ENCODE peak calls at places on chromosomes 3 and 15, in six cellular contexts. E is LoVo; G is type B pancreatic cell; R is A673; B is activated CD8-positive, alpha-beta memory T cell treated with anti-CD3 and anti-CD28 coated beads, Interleukin-2, amount 10 ng/mL, durations not matched to agents 7 days and 5 days; Y is COR-L47. S is an unnamed sample.

GRCh38 chr3:109195812-109196211 is 59.3 kb downstream of the C3orf85 start:
- DNase-seq in Y (no peak), G (no peak), B (no peak), R (no peak), E (peak; percentile 6), S (peak; percentile 20)

GRCh38 chr3:44476181-44476599 is 1.3 kb downstream of the ZNF445 start:
- DNase-seq in E (no peak), G (no peak), B (no peak), R (peak; percentile 3), Y (no peak), S (no peak)

GRCh38 chr3:4655145-4656045 is 162.2 kb downstream of the ITPR1 start:
- DNase-seq in Y (no peak), E (no peak), R (no peak), G (no peak), B (no peak), S (no peak)

GRCh38 chr3:126128504-126129407 is 44.8 kb upstream of the SLC41A3 start:
- DNase-seq in Y (no peak), G (peak; percentile 51), E (no peak), R (no peak), B (no peak), S (no peak)

GRCh38 chr3:196800742-196801141 is 61.1 kb downstream of the PAK2 start:
- DNase-seq in Y (no peak), B (no peak), E (no peak), G (no peak), R (peak; percentile 18), S (no peak)

GRCh38 chr3:183268361-183268760 is 15.3 kb downstream of the B3GNT5 start:
- DNase-seq in Y (no peak), B (no peak), R (no peak), E (no peak), G (no peak), S (no peak)

GRCh38 chr3:550481-550880 is 353.9 kb downstream of the CHL1 start:
- DNase-seq in B (no peak), R (no peak), G (no peak), E (no peak), Y (no peak), S (no peak)

GRCh38 chr3:64530434-64531049 is 157.3 kb downstream of the ADAMTS9 start:
- DNase-seq in Y (peak; percentile 0), E (peak; percentile 25), G (no peak), R (peak; percentile 62), B (no peak), S (peak; percentile 36)

GRCh38 chr15:76844096-76844495 is 61.0 kb downstream of the SCAPER start:
- DNase-seq in Y (no peak), G (no peak), B (no peak), E (no peak), R (peak; percentile 49), S (no peak)

GRCh38 chr3:149654188-149654601 is 3.6 kb downstream of the WWTR1 start:
- DNase-seq in Y (no peak), E (no peak), B (no peak), R (no peak), G (no peak), S (no peak)

GRCh38 chr15:67820992-67821783 is 4.1 kb upstream of the SKOR1 start:
- DNase-seq in G (no peak), Y (no peak), R (no peak), E (no peak), B (peak; percentile 56), S (no peak)

GRCh38 chr3:195044411-195044810 is 226.5 kb downstream of the XXYLT1 start:
- DNase-seq in B (no peak), E (no peak), R (no peak), Y (no peak), G (no peak), S (no peak)

GRCh38 chr15:26294062-26294689 is 431.0 kb upstream of the ATP10A start:
- DNase-seq in B (no peak), G (no peak), R (no peak), E (no peak), Y (peak; percentile 38), S (no peak)

GRCh38 chr3:15575446-15575845 is 25.9 kb downstream of the HACL1 start:
- DNase-seq in R (no peak), B (no peak), Y (no peak), G (no peak), E (no peak), S (no peak)

GRCh38 chr3:181623924-181624694 is 87.6 kb upstream of the SOX2 start:
- DNase-seq in G (no peak), R (no peak), E (peak; percentile 38), Y (peak; percentile 69), B (no peak), S (no peak)

GRCh38 chr15:81809543-81809942 is 236.3 kb downstream of the MEX3B start:
- DNase-seq in Y (peak; percentile 80), G (no peak), E (peak; percentile 27), B (no peak), R (peak; percentile 73), S (peak; percentile 32)

GRCh38 chr3:52831500-52832301 is 1.2 kb upstream of the ITIH4 start:
- DNase-seq in B (no peak), Y (no peak), R (peak; percentile 44), E (peak; percentile 78), G (no peak), S (peak; percentile 43)

GRCh38 chr15:90690585-90690984 is 26.6 kb upstream of the BLM start:
- DNase-seq in Y (no peak), R (no peak), E (no peak), B (no peak), G (no peak), S (no peak)

GRCh38 chr15:90553248-90553745 is 23.6 kb downstream of the CRTC3 start:
- DNase-seq in B (no peak), G (no peak), R (peak; percentile 91), Y (no peak), E (no peak), S (no peak)

S was measured in A549.